ENCODE peak calls at places on chromosomes 4 and X, in seven cellular contexts. S is hepatocyte, N is PC-3, I is GM23248, F is GM23338, A is HCT116, G is OCI-LY7. J is an unnamed sample.

GRCh38 chr4:98421106-98421505 is 159.9 kb downstream of the RAP1GDS1 start:
- DNase-seq in I (peak; percentile 56), F (no peak), S (no peak), N (no peak), G (no peak), A (no peak), J (no peak)

GRCh38 chrX:64975491-64975890 is 759 bp downstream of the ZC4H2 start:
- DNase-seq in S (peak; percentile 27), F (peak; percentile 60), I (peak; percentile 62), G (peak; percentile 49), A (no peak), N (peak; percentile 42), J (peak; percentile 72)

GRCh38 chrX:78923198-78924015 is 21.8 kb upstream of the P2RY10 start:
- DNase-seq in F (no peak), I (no peak), N (peak; percentile 48), S (no peak), A (no peak), G (no peak), J (no peak)

GRCh38 chr4:63788271-63788670 is 621.0 kb downstream of the TECRL start:
- DNase-seq in F (no peak), G (no peak), A (no peak), S (no peak), N (peak; percentile 48), I (no peak), J (no peak)

GRCh38 chr4:85489273-85489672 is 14.3 kb downstream of the ARHGAP24 start:
- DNase-seq in N (peak; percentile 48), S (peak; percentile 26), G (no peak), A (no peak), F (peak; percentile 30), I (peak; percentile 66), J (peak; percentile 16)

GRCh38 chrX:56783450-56783831 is 54.4 kb downstream of the NBDY start:
- DNase-seq in F (peak; percentile 8), S (no peak), A (no peak), G (no peak), N (no peak), I (no peak), J (peak; percentile 77)

GRCh38 chrX:72110051-72110926 is 21.4 kb downstream of the RTL5 start:
- DNase-seq in N (no peak), A (no peak), I (no peak), S (no peak), F (no peak), G (no peak), J (no peak)

GRCh38 chrX:29490606-29491005 is 724.8 kb upstream of the MAGEB2 start:
- DNase-seq in A (no peak), I (no peak), F (no peak), G (no peak), N (peak; percentile 64), S (no peak), J (no peak)

GRCh38 chrX:274904-275475 is 6.2 kb upstream of the PLCXD1 start:
- DNase-seq in G (no peak), A (no peak), N (no peak), S (peak; percentile 72), I (no peak), F (peak; percentile 86), J (peak; percentile 80)

GRCh38 chr4:128986019-128986418 is 107.3 kb downstream of the SCLT1 start:
- DNase-seq in A (no peak), G (no peak), S (no peak), I (no peak), N (no peak), F (peak; percentile 1), J (no peak)

GRCh38 chrX:76428243-76429130 is 977 bp downstream of the MAGEE1 start:
- DNase-seq in G (no peak), A (no peak), S (peak; percentile 16), N (no peak), F (peak; percentile 45), I (peak; percentile 0), J (peak; percentile 10)

GRCh38 chrX:110791206-110791605 is 4.4 kb downstream of the CHRDL1 start:
- DNase-seq in S (no peak), A (no peak), N (no peak), F (no peak), G (no peak), I (no peak), J (no peak)

GRCh38 chr4:155245105-155245504 is 36.7 kb downstream of the NPY2R start:
- DNase-seq in N (no peak), I (no peak), G (no peak), S (no peak), A (no peak), F (no peak), J (no peak)

GRCh38 chr4:7170012-7170411 is 22.3 kb upstream of the SORCS2 start:
- DNase-seq in I (no peak), S (no peak), F (no peak), G (no peak), A (no peak), N (no peak), J (no peak)

GRCh38 chr4:153929651-153930050 is 140.8 kb upstream of the SFRP2 start:
- DNase-seq in G (no peak), S (no peak), I (peak; percentile 11), N (no peak), A (no peak), F (no peak), J (peak; percentile 90)

GRCh38 chr4:89820005-89820404 is 17.0 kb downstream of the SNCA start:
- DNase-seq in G (no peak), A (no peak), S (no peak), F (no peak), N (no peak), I (no peak), J (no peak)

GRCh38 chr4:105933083-105933482 is 37.8 kb downstream of the NPNT start:
- DNase-seq in A (no peak), S (no peak), F (no peak), I (no peak), N (no peak), G (no peak), J (no peak)

GRCh38 chrX:108230562-108230961 is 139.0 kb downstream of the ATG4A start:
- DNase-seq in I (no peak), N (no peak), S (no peak), F (no peak), G (no peak), A (no peak), J (no peak)

GRCh38 chr4:127069675-127070074 is 563.1 kb upstream of the INTU start:
- DNase-seq in I (peak; percentile 30), G (no peak), F (peak; percentile 32), A (no peak), N (no peak), S (no peak), J (peak; percentile 24)

GRCh38 chr4:186148335-186148975 is 42.9 kb upstream of the CYP4V2 start:
- DNase-seq in F (no peak), A (no peak), N (no peak), I (no peak), S (no peak), G (no peak), J (no peak)

GRCh38 chr4:186151499-186151898 is 39.9 kb upstream of the CYP4V2 start:
- DNase-seq in S (peak; percentile 1), A (no peak), N (no peak), F (no peak), I (no peak), G (no peak), J (no peak)

GRCh38 chr4:186150926-186151325 is 40.4 kb upstream of the CYP4V2 start:
- DNase-seq in I (no peak), G (no peak), S (no peak), A (no peak), F (no peak), N (no peak), J (no peak)

GRCh38 chr4:186146443-186146842 is 41.9 kb downstream of the FAM149A start:
- DNase-seq in S (no peak), G (no peak), I (no peak), A (no peak), N (no peak), F (no peak), J (no peak)

DNA sequence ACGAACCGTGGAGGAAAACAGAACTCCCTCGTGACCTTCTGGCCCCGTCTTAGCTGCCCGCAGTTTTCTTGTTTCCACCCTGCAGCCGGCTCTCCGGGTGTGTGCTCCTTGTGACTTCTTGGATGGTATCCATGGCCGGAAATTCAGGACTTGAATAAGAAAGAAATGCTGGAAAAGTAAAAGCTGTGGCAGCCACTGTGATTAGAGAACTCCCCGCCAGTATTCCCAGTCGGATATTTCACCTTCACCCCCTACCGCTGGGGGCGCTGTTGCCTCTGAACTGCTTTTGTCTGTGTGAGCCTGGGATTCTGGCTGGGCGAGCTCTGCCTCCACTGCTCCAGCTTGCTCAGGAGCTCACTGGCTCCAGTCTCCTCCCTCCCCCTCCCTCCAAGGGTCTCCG is 41.5 kb upstream of the CYP4V2 start:
- DNase-seq in N (peak; percentile 39), I (peak; percentile 57), F (peak; percentile 80), G (peak; percentile 58), S (peak; percentile 52), A (no peak), J (peak; percentile 65)
- TF ChIP-seq EZH2phosphoT487 in N (no peak), I (no peak), F (no peak), G (no peak), S (no peak), A (no peak), J (no peak)

DNA sequence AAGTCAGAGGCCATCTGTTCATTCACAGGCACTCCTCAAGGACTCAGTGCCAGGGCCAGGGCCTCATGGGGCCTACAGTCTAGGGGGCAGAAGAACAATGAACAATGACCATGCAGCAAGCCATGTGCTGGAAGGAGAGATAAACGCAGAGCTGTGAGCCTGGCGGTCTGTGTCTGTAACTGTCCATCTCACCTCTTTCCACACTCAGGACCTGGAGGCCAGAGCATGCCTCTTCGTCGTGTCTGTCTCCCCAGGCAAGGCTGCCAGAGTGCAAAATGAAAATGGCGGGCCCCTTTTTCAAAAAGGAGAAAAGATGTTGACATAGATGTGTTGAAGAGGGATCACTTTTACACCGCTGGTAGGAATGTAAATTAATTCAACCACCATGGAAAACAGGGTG is 78.5 kb downstream of the MSX1 start:
- DNase-seq in G (no peak), N (no peak), A (no peak), S (no peak), I (no peak), F (no peak), J (no peak)
- TF ChIP-seq EZH2phosphoT487 in G (no peak), N (no peak), A (no peak), S (no peak), I (no peak), F (no peak), J (no peak)

DNA sequence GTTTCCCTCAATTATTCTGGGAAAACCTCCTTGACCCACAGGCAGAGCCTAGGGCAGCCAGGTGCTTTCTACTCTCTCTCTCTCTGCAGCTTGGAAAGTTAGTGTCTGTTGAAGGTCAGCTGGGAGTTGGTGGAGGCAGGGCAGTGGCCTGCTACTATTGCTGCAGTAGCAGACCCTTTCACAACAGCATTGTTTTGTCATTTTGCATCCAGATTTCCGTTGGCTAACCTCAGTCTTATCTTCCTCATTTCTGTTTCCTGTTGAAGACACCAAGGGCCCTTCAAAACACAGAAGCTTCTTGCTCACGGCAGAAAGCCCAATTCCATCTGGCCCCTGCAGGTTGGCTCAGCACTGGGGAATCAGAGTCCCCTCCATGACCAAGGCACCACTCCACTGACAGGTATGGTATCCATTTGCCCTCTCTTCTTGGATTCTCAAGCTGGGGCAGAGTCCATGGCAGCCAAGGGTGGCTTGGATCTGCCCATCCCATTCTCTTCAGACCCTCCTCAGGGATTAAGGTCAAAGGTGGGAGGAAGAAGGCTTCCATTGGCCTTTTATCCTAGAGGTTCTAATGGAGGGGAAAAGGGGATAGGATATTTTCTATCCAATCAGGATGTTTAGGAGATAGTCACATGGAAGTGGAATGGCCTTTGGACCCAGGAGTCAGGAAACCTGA is 24.6 kb downstream of the VSIG4 start:
- DNase-seq in I (no peak), S (no peak), N (no peak), F (no peak), A (no peak), G (peak; percentile 80), J (no peak)
- TF ChIP-seq EZH2phosphoT487 in I (no peak), S (no peak), N (no peak), F (no peak), A (no peak), G (no peak), J (no peak)

GRCh38 chr4:12203945-12204344 is 775.3 kb upstream of the HS3ST1 start:
- DNase-seq in S (no peak), N (peak; percentile 39), F (no peak), I (no peak), G (no peak), A (no peak), J (no peak)
- TF ChIP-seq EZH2phosphoT487 in S (no peak), N (no peak), F (no peak), I (no peak), G (no peak), A (no peak), J (no peak)

J was measured in neural progenitor cell.